ENCODE peak calls at places on chromosomes 7 and 10, in six cellular contexts. V is Peyer's patch, C is SJSA1, Z is mammary epithelial cell, E is neuronal stem cell, P is cardiac muscle cell. N is an unnamed sample.
A peak's percentile ranks its signal among the peaks of the same experiment; 100 is the strongest.

GRCh38 chr7:44373418-44373740 is 48.0 kb upstream of the CAMK2B start:
- DNase-seq in C (no peak), Z (no peak), V (no peak), P (no peak), E (no peak), N (no peak)

GRCh38 chr10:86944471-86944870 is 12.9 kb downstream of the MMRN2 start:
- DNase-seq in V (no peak), C (no peak), E (no peak), P (no peak), Z (peak; percentile 76), N (no peak)

GRCh38 chr10:121702351-121703320 is 104.4 kb upstream of the FGFR2 start:
- DNase-seq in P (peak; percentile 33), E (no peak), V (no peak), C (peak; percentile 28), Z (peak; percentile 80), N (no peak)

GRCh38 chr7:22433710-22434460 is 66.1 kb downstream of the STEAP1B start:
- DNase-seq in P (peak; percentile 41), Z (peak; percentile 78), C (no peak), E (no peak), V (no peak), N (no peak)

GRCh38 chr10:115046686-115047244 is 46.4 kb upstream of the ATRNL1 start:
- DNase-seq in P (no peak), C (no peak), V (no peak), E (no peak), Z (no peak), N (no peak)

GRCh38 chr10:119413738-119414611 is 128.5 kb downstream of the RGS10 start:
- DNase-seq in C (peak; percentile 21), P (peak; percentile 82), Z (no peak), E (no peak), V (no peak), N (no peak)

GRCh38 chr10:14386202-14386593 is 55.5 kb upstream of the FRMD4A start:
- DNase-seq in Z (peak; percentile 93), E (no peak), C (peak; percentile 74), V (no peak), P (peak; percentile 78), N (no peak)

GRCh38 chr10:118238573-118239240 is 103.4 kb downstream of the FAM204A start:
- DNase-seq in V (no peak), Z (peak; percentile 44), P (peak; percentile 4), E (no peak), C (no peak), N (no peak)

GRCh38 chr7:105979405-105979804 is 16.3 kb downstream of the CDHR3 start:
- DNase-seq in P (no peak), V (no peak), Z (no peak), C (no peak), E (no peak), N (no peak)

GRCh38 chr7:46545790-46546189 is 624.7 kb upstream of the IGFBP3 start:
- DNase-seq in V (no peak), C (peak; percentile 72), Z (peak; percentile 82), P (peak; percentile 83), E (no peak), N (no peak)

GRCh38 chr10:113126506-113127192 is 176.6 kb downstream of the TCF7L2 start:
- DNase-seq in Z (peak; percentile 63), E (peak; percentile 89), P (peak; percentile 84), C (peak; percentile 77), V (no peak), N (peak; percentile 25)

GRCh38 chr10:35910234-35910633 is 268.1 kb upstream of the FZD8 start:
- DNase-seq in P (peak; percentile 31), Z (peak; percentile 92), C (peak; percentile 72), E (no peak), V (no peak), N (no peak)

GRCh38 chr10:59976909-59977308 is 70.6 kb upstream of the CCDC6 start:
- DNase-seq in C (no peak), P (no peak), E (no peak), Z (no peak), V (no peak), N (no peak)
- H3K4me1 ChIP-seq in C (no peaks in the 10 kb centered on the region), P (no peaks in the 10 kb centered on the region), E (no peaks in the 10 kb centered on the region), Z (peaks cover 6% of the 10 kb centered on the region), V (no peaks in the 10 kb centered on the region), N (no peaks in the 10 kb centered on the region)

GRCh38 chr10:48938990-48939536 is 577 bp downstream of the LRRC18 start:
- DNase-seq in C (no peak), V (no peak), E (no peak), Z (no peak), P (no peak), N (no peak)
- H3K27me3 ChIP-seq in C (no peaks in the 10 kb centered on the region), V (no peaks in the 10 kb centered on the region), E (no peaks in the 10 kb centered on the region), Z (peaks cover 13% of the 10 kb centered on the region), P (no peaks in the 10 kb centered on the region), N (no peaks in the 10 kb centered on the region)

GRCh38 chr7:1459930-1460756 is 873 bp upstream of the MICALL2 start:
- DNase-seq in Z (peak; percentile 43), V (no peak), E (no peak), P (peak; percentile 16), C (peak; percentile 20), N (no peak)
- H3K4me1 ChIP-seq in Z (peaks cover 57% of the 10 kb centered on the region), V (peaks cover 9% of the 10 kb centered on the region), E (peaks cover 43% of the 10 kb centered on the region), P (no peaks in the 10 kb centered on the region), C (peaks cover 24% of the 10 kb centered on the region), N (peaks cover 14% of the 10 kb centered on the region)

GRCh38 chr7:1249731-1250130 is 17.1 kb downstream of the UNCX start:
- DNase-seq in E (no peak), V (no peak), Z (no peak), P (peak; percentile 29), C (no peak), N (no peak)
- H3K27me3 ChIP-seq in E (peaks cover 54% of the 10 kb centered on the region), V (no peaks in the 10 kb centered on the region), Z (peaks cover 63% of the 10 kb centered on the region), P (peaks cover 78% of the 10 kb centered on the region), C (peaks cover 91% of the 10 kb centered on the region), N (peaks cover 14% of the 10 kb centered on the region)

GRCh38 chr7:11709240-11709639 is 122.8 kb downstream of the THSD7A start:
- DNase-seq in C (no peak), Z (no peak), E (no peak), V (no peak), P (no peak), N (no peak)
- H3K4me1 ChIP-seq in C (peaks cover 27% of the 10 kb centered on the region), Z (no peaks in the 10 kb centered on the region), E (no peaks in the 10 kb centered on the region), V (no peaks in the 10 kb centered on the region), P (no peaks in the 10 kb centered on the region), N (no peaks in the 10 kb centered on the region)